ENCODE peak calls at places on chromosomes 13 and 19, in seven cellular contexts. K, E, Y, Q, J, M and S are unnamed samples.

GRCh38 chr13:48686810-48687209 is 33.1 kb downstream of the CYSLTR2 start:
- DNase-seq in K (no peak), E (no peak), Y (no peak), Q (no peak), J (no peak), M (no peak), S (no peak)

GRCh38 chr19:47157455-47158321 is 27.1 kb downstream of the SAE1 start:
- DNase-seq in K (no peak), E (peak), Y (peak), Q (peak), J (peak), M (no peak), S (no peak)

GRCh38 chr19:4208385-4209094 is 20.8 kb upstream of the EBI3 start:
- DNase-seq in K (no peak), E (no peak), Y (no peak), Q (no peak), J (no peak), M (no peak), S (no peak)

GRCh38 chr13:33262069-33262487 is 23.5 kb downstream of the STARD13 start:
- DNase-seq in K (no peak), E (no peak), Y (no peak), Q (no peak), J (no peak), M (no peak), S (no peak)

GRCh38 chr19:51347209-51347928 is 5.4 kb upstream of the VSIG10L start:
- DNase-seq in K (no peak), E (no peak), Y (no peak), Q (no peak), J (no peak), M (no peak), S (no peak)

GRCh38 chr19:34733266-34733825 is 697 bp upstream of the ZNF181 start:
- DNase-seq in K (no peak), E (no peak), Y (no peak), Q (no peak), J (no peak), M (no peak), S (no peak)

GRCh38 chr13:40539954-40540706 is 126.3 kb downstream of the FOXO1 start:
- DNase-seq in K (no peak), E (no peak), Y (no peak), Q (no peak), J (no peak), M (peak), S (no peak)

GRCh38 chr19:4547303-4548237 is 7.7 kb upstream of the LRG1 start:
- DNase-seq in K (no peak), E (no peak), Y (no peak), Q (no peak), J (peak), M (no peak), S (no peak)

GRCh38 chr19:2678043-2678671 is 24.3 kb downstream of the GNG7 start:
- DNase-seq in K (no peak), E (no peak), Y (peak), Q (no peak), J (no peak), M (no peak), S (no peak)

GRCh38 chr13:21137696-21138095 is 38.7 kb downstream of the SKA3 start:
- DNase-seq in K (no peak), E (no peak), Y (no peak), Q (no peak), J (no peak), M (no peak), S (no peak)

GRCh38 chr13:30027569-30028455 is 177.4 kb upstream of the UBL3 start:
- DNase-seq in K (no peak), E (no peak), Y (no peak), Q (no peak), J (no peak), M (no peak), S (no peak)